ENCODE peak calls at places on chromosomes 7 and 10, in five cellular contexts. One of them, this sample, is unnamed.

GRCh38 chr7:22016547-22016946 is 70.8 kb upstream of the CDCA7L start:
- DNase-seq in activated B cell treated with CpG ODN at 0.5 μM for 24 hours: no peak
- DNase-seq in pancreas: no peak
- DNase-seq in GM06990: no peak
- DNase-seq in heart left ventricle: no peak
- DNase-seq in this sample: no peak

GRCh38 chr10:117439243-117439912 is 64.1 kb upstream of the PDZD8 start:
- DNase-seq in activated B cell treated with CpG ODN at 0.5 μM for 24 hours: no peak
- DNase-seq in pancreas: no peak
- DNase-seq in GM06990: no peak
- DNase-seq in heart left ventricle: no peak
- DNase-seq in this sample: no peak

GRCh38 chr7:20991544-20991943 is 204.9 kb upstream of the SP8 start:
- DNase-seq in activated B cell treated with CpG ODN at 0.5 μM for 24 hours: no peak
- DNase-seq in pancreas: no peak
- DNase-seq in GM06990: no peak
- DNase-seq in heart left ventricle: no peak
- DNase-seq in this sample: no peak

GRCh38 chr10:29028486-29028885 is 260.4 kb upstream of the LYZL1 start:
- DNase-seq in activated B cell treated with CpG ODN at 0.5 μM for 24 hours: no peak
- DNase-seq in pancreas: no peak
- DNase-seq in GM06990: no peak
- DNase-seq in heart left ventricle: no peak
- DNase-seq in this sample: no peak

GRCh38 chr10:62019013-62019684 is 117.7 kb downstream of the ARID5B start:
- DNase-seq in activated B cell treated with CpG ODN at 0.5 μM for 24 hours: no peak
- DNase-seq in pancreas: no peak
- DNase-seq in GM06990: no peak
- DNase-seq in heart left ventricle: no peak
- DNase-seq in this sample: no peak

GRCh38 chr10:62062752-62063512 is 161.4 kb downstream of the ARID5B start:
- DNase-seq in activated B cell treated with CpG ODN at 0.5 μM for 24 hours: no peak
- DNase-seq in pancreas: no peak
- DNase-seq in GM06990: no peak
- DNase-seq in heart left ventricle: no peak
- DNase-seq in this sample: no peak

GRCh38 chr7:108097703-108098102 is 32.5 kb downstream of the LAMB4 start:
- DNase-seq in activated B cell treated with CpG ODN at 0.5 μM for 24 hours: no peak
- DNase-seq in pancreas: no peak
- DNase-seq in GM06990: no peak
- DNase-seq in heart left ventricle: no peak
- DNase-seq in this sample: no peak

GRCh38 chr7:43888983-43889945 is 17.1 kb downstream of the URGCP start:
- DNase-seq in activated B cell treated with CpG ODN at 0.5 μM for 24 hours: no peak
- DNase-seq in pancreas: no peak
- DNase-seq in GM06990: no peak
- DNase-seq in heart left ventricle: no peak
- DNase-seq in this sample: peak

GRCh38 chr10:103692421-103693069 is 162.8 kb downstream of the SH3PXD2A start:
- DNase-seq in activated B cell treated with CpG ODN at 0.5 μM for 24 hours: peak
- DNase-seq in pancreas: no peak
- DNase-seq in GM06990: peak
- DNase-seq in heart left ventricle: no peak
- DNase-seq in this sample: peak

GRCh38 chr10:52170776-52171175 is 143.3 kb upstream of the DKK1 start:
- DNase-seq in activated B cell treated with CpG ODN at 0.5 μM for 24 hours: no peak
- DNase-seq in pancreas: no peak
- DNase-seq in GM06990: no peak
- DNase-seq in heart left ventricle: no peak
- DNase-seq in this sample: no peak

GRCh38 chr7:112160130-112160770 is 45.9 kb downstream of the DOCK4 start:
- DNase-seq in activated B cell treated with CpG ODN at 0.5 μM for 24 hours: no peak
- DNase-seq in pancreas: no peak
- DNase-seq in GM06990: no peak
- DNase-seq in heart left ventricle: no peak
- DNase-seq in this sample: no peak

GRCh38 chr10:63260860-63261251 is 127.7 kb downstream of the NRBF2 start:
- DNase-seq in activated B cell treated with CpG ODN at 0.5 μM for 24 hours: no peak
- DNase-seq in pancreas: no peak
- DNase-seq in GM06990: peak
- DNase-seq in heart left ventricle: no peak
- DNase-seq in this sample: no peak

GRCh38 chr10:69279110-69279509 is 814 bp downstream of the HK1 start:
- DNase-seq in activated B cell treated with CpG ODN at 0.5 μM for 24 hours: no peak
- DNase-seq in pancreas: no peak
- DNase-seq in GM06990: no peak
- DNase-seq in heart left ventricle: no peak
- DNase-seq in this sample: no peak

GRCh38 chr10:62264702-62265436 is 3.8 kb downstream of the RTKN2 start:
- DNase-seq in activated B cell treated with CpG ODN at 0.5 μM for 24 hours: no peak
- DNase-seq in pancreas: no peak
- DNase-seq in GM06990: no peak
- DNase-seq in heart left ventricle: no peak
- DNase-seq in this sample: no peak

GRCh38 chr10:116088985-116089384 is 184.0 kb downstream of the GFRA1 start:
- DNase-seq in activated B cell treated with CpG ODN at 0.5 μM for 24 hours: no peak
- DNase-seq in pancreas: no peak
- DNase-seq in GM06990: no peak
- DNase-seq in heart left ventricle: no peak
- DNase-seq in this sample: no peak

GRCh38 chr10:11335167-11335652 is 276.2 kb downstream of the USP6NL start:
- DNase-seq in activated B cell treated with CpG ODN at 0.5 μM for 24 hours: no peak
- DNase-seq in pancreas: no peak
- DNase-seq in GM06990: no peak
- DNase-seq in heart left ventricle: no peak
- DNase-seq in this sample: no peak

GRCh38 chr7:66247387-66248078 is 42.4 kb downstream of the TPST1 start:
- DNase-seq in activated B cell treated with CpG ODN at 0.5 μM for 24 hours: no peak
- DNase-seq in pancreas: no peak
- DNase-seq in GM06990: no peak
- DNase-seq in heart left ventricle: no peak
- DNase-seq in this sample: no peak

GRCh38 chr7:45085619-45086200 is 3.1 kb downstream of the NACAD start:
- DNase-seq in activated B cell treated with CpG ODN at 0.5 μM for 24 hours: no peak
- DNase-seq in pancreas: no peak
- DNase-seq in GM06990: no peak
- DNase-seq in heart left ventricle: no peak
- DNase-seq in this sample: no peak

GRCh38 chr10:97207756-97208346 is 22.1 kb upstream of the SLIT1 start:
- DNase-seq in activated B cell treated with CpG ODN at 0.5 μM for 24 hours: no peak
- DNase-seq in pancreas: no peak
- DNase-seq in GM06990: no peak
- DNase-seq in heart left ventricle: no peak
- DNase-seq in this sample: no peak

GRCh38 chr10:82084496-82084895 is 209.5 kb downstream of the NRG3 start:
- DNase-seq in activated B cell treated with CpG ODN at 0.5 μM for 24 hours: no peak
- DNase-seq in pancreas: no peak
- DNase-seq in GM06990: no peak
- DNase-seq in heart left ventricle: no peak
- DNase-seq in this sample: no peak

GRCh38 chr7:4079366-4079765 is 602.7 kb upstream of the FOXK1 start:
- DNase-seq in activated B cell treated with CpG ODN at 0.5 μM for 24 hours: no peak
- DNase-seq in pancreas: no peak
- DNase-seq in GM06990: no peak
- DNase-seq in heart left ventricle: no peak
- DNase-seq in this sample: no peak

GRCh38 chr7:108347616-108348015 is 108.6 kb downstream of the NRCAM start:
- DNase-seq in activated B cell treated with CpG ODN at 0.5 μM for 24 hours: no peak
- DNase-seq in pancreas: no peak
- DNase-seq in GM06990: no peak
- DNase-seq in heart left ventricle: no peak
- DNase-seq in this sample: no peak

GRCh38 chr10:50360486-50360885 is 109.2 kb upstream of the ASAH2 start:
- DNase-seq in activated B cell treated with CpG ODN at 0.5 μM for 24 hours: no peak
- DNase-seq in pancreas: no peak
- DNase-seq in GM06990: no peak
- DNase-seq in heart left ventricle: no peak
- DNase-seq in this sample: no peak

GRCh38 chr7:30478349-30479228 is at the start of gene NOD1:
- DNase-seq in activated B cell treated with CpG ODN at 0.5 μM for 24 hours: peak
- DNase-seq in pancreas: peak
- DNase-seq in GM06990: peak
- DNase-seq in heart left ventricle: peak
- DNase-seq in this sample: peak

GRCh38 chr7:73341877-73342276 is 13.9 kb downstream of the FKBP6 start:
- DNase-seq in activated B cell treated with CpG ODN at 0.5 μM for 24 hours: no peak
- DNase-seq in pancreas: no peak
- DNase-seq in GM06990: no peak
- DNase-seq in heart left ventricle: no peak
- DNase-seq in this sample: peak

GRCh38 chr10:89019589-89020327 is 29.2 kb downstream of the FAS start:
- DNase-seq in activated B cell treated with CpG ODN at 0.5 μM for 24 hours: no peak
- DNase-seq in pancreas: no peak
- DNase-seq in GM06990: no peak
- DNase-seq in heart left ventricle: no peak
- DNase-seq in this sample: no peak

GRCh38 chr10:34181545-34182300 is 633.4 kb downstream of the PARD3 start:
- DNase-seq in activated B cell treated with CpG ODN at 0.5 μM for 24 hours: no peak
- DNase-seq in pancreas: no peak
- DNase-seq in GM06990: no peak
- DNase-seq in heart left ventricle: no peak
- DNase-seq in this sample: no peak

GRCh38 chr10:58016614-58017013 is 251.1 kb downstream of the IPMK start:
- DNase-seq in activated B cell treated with CpG ODN at 0.5 μM for 24 hours: no peak
- DNase-seq in pancreas: no peak
- DNase-seq in GM06990: no peak
- DNase-seq in heart left ventricle: no peak
- DNase-seq in this sample: no peak

GRCh38 chr7:151251328-151251925 is 2.9 kb upstream of the SMARCD3 start:
- DNase-seq in activated B cell treated with CpG ODN at 0.5 μM for 24 hours: peak
- DNase-seq in pancreas: peak
- DNase-seq in GM06990: no peak
- DNase-seq in heart left ventricle: peak
- DNase-seq in this sample: peak

GRCh38 chr7:28984631-28985030 is 26.5 kb upstream of the TRIL start:
- DNase-seq in activated B cell treated with CpG ODN at 0.5 μM for 24 hours: no peak
- DNase-seq in pancreas: no peak
- DNase-seq in GM06990: no peak
- DNase-seq in heart left ventricle: peak
- DNase-seq in this sample: no peak
- TF ChIP-seq CTCF in activated B cell treated with CpG ODN at 0.5 μM for 24 hours: no peak
- TF ChIP-seq CTCF in pancreas: no peak
- TF ChIP-seq CTCF in GM06990: no peak
- TF ChIP-seq CTCF in heart left ventricle: no peak
- TF ChIP-seq CTCF in this sample: no peak

DNA sequence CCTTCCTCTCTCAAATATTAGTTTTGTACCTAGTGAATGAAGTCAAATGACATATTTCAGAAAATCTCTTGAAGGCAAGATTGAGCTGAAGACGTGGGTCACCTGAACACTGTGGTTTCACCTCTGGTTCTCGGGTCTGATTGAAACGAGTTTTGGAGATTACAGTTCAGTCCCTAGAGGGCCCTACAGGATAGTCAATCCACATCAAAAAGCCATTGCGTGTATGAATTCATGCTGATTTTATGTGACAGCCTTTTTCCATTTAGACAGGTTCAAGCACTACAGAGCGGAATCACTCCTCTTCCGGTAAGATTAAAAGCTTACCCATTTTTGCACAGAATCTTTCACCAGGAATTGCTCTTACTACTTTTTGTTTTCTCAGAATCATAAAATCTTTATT is 62.2 kb downstream of the VIM start:
- DNase-seq in activated B cell treated with CpG ODN at 0.5 μM for 24 hours: no peak
- DNase-seq in pancreas: no peak
- DNase-seq in GM06990: no peak
- DNase-seq in heart left ventricle: no peak
- DNase-seq in this sample: peak
- TF ChIP-seq CTCF in activated B cell treated with CpG ODN at 0.5 μM for 24 hours: no peak
- TF ChIP-seq CTCF in pancreas: peak
- TF ChIP-seq CTCF in GM06990: peak
- TF ChIP-seq CTCF in heart left ventricle: no peak
- TF ChIP-seq CTCF in this sample: peak

GRCh38 chr7:114663502-114663901 is 248.9 kb downstream of the FOXP2 start:
- DNase-seq in activated B cell treated with CpG ODN at 0.5 μM for 24 hours: no peak
- DNase-seq in pancreas: no peak
- DNase-seq in GM06990: peak
- DNase-seq in heart left ventricle: no peak
- DNase-seq in this sample: no peak
- TF ChIP-seq CTCF in activated B cell treated with CpG ODN at 0.5 μM for 24 hours: no peak
- TF ChIP-seq CTCF in pancreas: no peak
- TF ChIP-seq CTCF in GM06990: peak
- TF ChIP-seq CTCF in heart left ventricle: no peak
- TF ChIP-seq CTCF in this sample: no peak

GRCh38 chr7:88354999-88355398 is 48.3 kb upstream of the STEAP4 start:
- DNase-seq in activated B cell treated with CpG ODN at 0.5 μM for 24 hours: no peak
- DNase-seq in pancreas: no peak
- DNase-seq in GM06990: no peak
- DNase-seq in heart left ventricle: no peak
- DNase-seq in this sample: no peak

GRCh38 chr7:88357794-88358533 is 51.3 kb upstream of the STEAP4 start:
- DNase-seq in activated B cell treated with CpG ODN at 0.5 μM for 24 hours: no peak
- DNase-seq in pancreas: no peak
- DNase-seq in GM06990: no peak
- DNase-seq in heart left ventricle: no peak
- DNase-seq in this sample: no peak

GRCh38 chr7:88358881-88359280 is 52.2 kb upstream of the STEAP4 start:
- DNase-seq in activated B cell treated with CpG ODN at 0.5 μM for 24 hours: no peak
- DNase-seq in pancreas: no peak
- DNase-seq in GM06990: no peak
- DNase-seq in heart left ventricle: no peak
- DNase-seq in this sample: no peak

GRCh38 chr7:88358534-88358838 is 51.8 kb upstream of the STEAP4 start:
- DNase-seq in activated B cell treated with CpG ODN at 0.5 μM for 24 hours: no peak
- DNase-seq in pancreas: no peak
- DNase-seq in GM06990: no peak
- DNase-seq in heart left ventricle: no peak
- DNase-seq in this sample: no peak

GRCh38 chr7:88357295-88357694 is 50.6 kb upstream of the STEAP4 start:
- DNase-seq in activated B cell treated with CpG ODN at 0.5 μM for 24 hours: no peak
- DNase-seq in pancreas: no peak
- DNase-seq in GM06990: no peak
- DNase-seq in heart left ventricle: peak
- DNase-seq in this sample: peak
- TF ChIP-seq CTCF in activated B cell treated with CpG ODN at 0.5 μM for 24 hours: no peak
- TF ChIP-seq CTCF in pancreas: no peak
- TF ChIP-seq CTCF in GM06990: peak
- TF ChIP-seq CTCF in heart left ventricle: peak
- TF ChIP-seq CTCF in this sample: no peak

This sample was measured in activated CD8-positive, alpha-beta T cell treated with anti-CD3 and anti-CD28 coated beads for 36 hours.